ENCODE peak calls at places on chromosomes 7 and 10, in four cellular contexts. J is frontal cortex, V is T follicular helper cell, O is adrenal gland. C is an unnamed sample.

GRCh38 chr7:73992104-73992562 is 35.8 kb upstream of the ELN start:
- DNase-seq in J (no peak), V (no peak), O (no peak), C (no peak)

GRCh38 chr10:132139526-132139925 is 47.2 kb upstream of the DPYSL4 start:
- DNase-seq in J (no peak), V (no peak), O (no peak), C (no peak)

GRCh38 chr7:94423865-94424264 is 29.2 kb downstream of the COL1A2 start:
- DNase-seq in J (no peak), V (no peak), O (no peak), C (no peak)

GRCh38 chr7:105003275-105003674 is 10.7 kb upstream of the KMT2E start:
- DNase-seq in J (no peak), V (no peak), O (no peak), C (no peak)

GRCh38 chr7:107914834-107915233 is 23.9 kb downstream of the DLD start:
- DNase-seq in J (no peak), V (no peak), O (no peak), C (no peak)

GRCh38 chr7:22356010-22356854 is 722 bp downstream of the RAPGEF5 start:
- DNase-seq in J (no peak), V (no peak), O (no peak), C (peak; percentile 23)

GRCh38 chr10:49371967-49372366 is 23.9 kb downstream of the DRGX start:
- DNase-seq in J (no peak), V (no peak), O (no peak), C (no peak)

GRCh38 chr7:23315366-23315765 is 16.2 kb downstream of the MALSU1 start:
- DNase-seq in J (no peak), V (no peak), O (no peak), C (no peak)

GRCh38 chr7:45716380-45717203 is 142.4 kb downstream of the ADCY1 start:
- DNase-seq in J (no peak), V (no peak), O (no peak), C (no peak)

GRCh38 chr7:83934118-83934734 is 260.4 kb downstream of the SEMA3A start:
- DNase-seq in J (no peak), V (no peak), O (no peak), C (no peak)

GRCh38 chr7:100719523-100720319 is 547 bp upstream of the EPO start:
- DNase-seq in J (no peak), V (no peak), O (no peak), C (no peak)

GRCh38 chr10:102648889-102649752 is 4.8 kb downstream of the TRIM8 start:
- DNase-seq in J (peak; percentile 75), V (no peak), O (no peak), C (no peak)

GRCh38 chr7:65946895-65947294 is 35.1 kb downstream of the GUSB start:
- DNase-seq in J (no peak), V (no peak), O (peak; percentile 37), C (no peak)

GRCh38 chr7:137590071-137590470 is 246.5 kb upstream of the PTN start:
- DNase-seq in J (no peak), V (no peak), O (no peak), C (no peak)

GRCh38 chr10:91689731-91690168 is 56.9 kb upstream of the PPP1R3C start:
- DNase-seq in J (no peak), V (no peak), O (no peak), C (no peak)

GRCh38 chr7:131235489-131236317 is 92.0 kb upstream of the MKLN1 start:
- DNase-seq in J (no peak), V (peak; percentile 65), O (peak; percentile 45), C (no peak)

GRCh38 chr7:37592366-37592765 is 91.2 kb upstream of the GPR141 start:
- DNase-seq in J (no peak), V (no peak), O (no peak), C (no peak)

GRCh38 chr7:151256410-151257045 is 8.0 kb upstream of the SMARCD3 start:
- DNase-seq in J (no peak), V (no peak), O (no peak), C (no peak)

GRCh38 chr10:113336549-113337130 is 216.2 kb upstream of the HABP2 start:
- DNase-seq in J (no peak), V (no peak), O (no peak), C (no peak)

GRCh38 chr10:70906953-70907618 is 18.7 kb upstream of the PCBD1 start:
- DNase-seq in J (no peak), V (no peak), O (no peak), C (no peak)

GRCh38 chr7:42315631-42316030 is 78.6 kb upstream of the GLI3 start:
- DNase-seq in J (no peak), V (no peak), O (no peak), C (no peak)

GRCh38 chr7:40097728-40098127 is 36.7 kb downstream of the MPLKIP start:
- DNase-seq in J (no peak), V (no peak), O (no peak), C (no peak)

GRCh38 chr10:43322769-43323168 is 48.7 kb upstream of the FXYD4 start:
- DNase-seq in J (peak; percentile 86), V (peak; percentile 80), O (peak; percentile 94), C (peak; percentile 50)

GRCh38 chr10:29130190-29130673 is 158.6 kb upstream of the LYZL1 start:
- DNase-seq in J (no peak), V (no peak), O (no peak), C (no peak)

GRCh38 chr7:91344911-91345310 is 80.7 kb downstream of the FZD1 start:
- DNase-seq in J (no peak), V (no peak), O (no peak), C (no peak)

GRCh38 chr7:14521183-14521582 is 381.4 kb downstream of the DGKB start:
- DNase-seq in J (no peak), V (no peak), O (no peak), C (no peak)

GRCh38 chr7:15498465-15498864 is 63.4 kb downstream of the AGMO start:
- DNase-seq in J (no peak), V (no peak), O (no peak), C (no peak)

GRCh38 chr10:49734676-49735075 is 27.4 kb downstream of the OGDHL start:
- DNase-seq in J (no peak), V (no peak), O (no peak), C (peak; percentile 1)

GRCh38 chr7:619356-619840 is 99.8 kb upstream of the PDGFA start:
- DNase-seq in J (no peak), V (no peak), O (no peak), C (no peak)

GRCh38 chr7:116316838-116317612 is 106.7 kb downstream of the TES start:
- DNase-seq in J (peak; percentile 33), V (no peak), O (peak; percentile 74), C (no peak)